ENCODE peak calls at places on chromosomes 12 and 14, in six cellular contexts. R is GM23338, M is thoracic aorta, Z is endothelial cell of umbilical vein, I is prostate gland, S is transverse colon. H is an unnamed sample. For H3K4me1 and H3K36me3, the result is how much of the 10 kb centered on the place peaks cover.

GRCh38 chr14:53295985-53296582 is 143.0 kb upstream of the DDHD1 start:
- DNase-seq in R (peak), M (no peak), Z (peak), I (no peak), S (no peak), H (peak)

GRCh38 chr14:21049263-21049662 is 7.1 kb downstream of the RNASE7 start:
- DNase-seq in R (no peak), M (no peak), Z (no peak), I (no peak), S (no peak), H (no peak)

GRCh38 chr12:104372048-104372720 is 68.6 kb downstream of the EID3 start:
- DNase-seq in R (no peak), M (no peak), Z (no peak), I (no peak), S (no peak), H (no peak)

GRCh38 chr14:55450987-55451386 is 10.6 kb upstream of the TBPL2 start:
- DNase-seq in R (no peak), M (no peak), Z (no peak), I (no peak), S (no peak), H (no peak)

GRCh38 chr14:88630565-88630964 is 67.7 kb downstream of the ZC3H14 start:
- DNase-seq in R (no peak), M (no peak), Z (peak), I (no peak), S (no peak), H (no peak)

GRCh38 chr12:124767075-124767821 is 96.4 kb downstream of the SCARB1 start:
- DNase-seq in R (peak), M (no peak), Z (peak), I (peak), S (peak), H (peak)

GRCh38 chr12:2284857-2285256 is 232.1 kb downstream of the CACNA1C start:
- DNase-seq in R (peak), M (no peak), Z (peak), I (peak), S (peak), H (peak)

GRCh38 chr12:30425445-30425844 is 270.2 kb downstream of the IPO8 start:
- DNase-seq in R (peak), M (no peak), Z (no peak), I (no peak), S (no peak), H (no peak)

GRCh38 chr14:63134801-63135200 is 69.4 kb upstream of the RHOJ start:
- DNase-seq in R (peak), M (no peak), Z (peak), I (no peak), S (no peak), H (peak)

GRCh38 chr14:33848706-33849454 is 102.0 kb downstream of the EGLN3 start:
- DNase-seq in R (peak), M (no peak), Z (peak), I (peak), S (peak), H (peak)

GRCh38 chr14:57928732-57929131 is 62.8 kb upstream of the SLC35F4 start:
- DNase-seq in R (no peak), M (no peak), Z (no peak), I (no peak), S (no peak), H (no peak)

GRCh38 chr12:93591137-93591868 is 18.8 kb downstream of the SOCS2 start:
- DNase-seq in R (peak), M (peak), Z (peak), I (peak), S (peak), H (peak)

GRCh38 chr12:2481951-2482350 is 312.8 kb upstream of the FKBP4 start:
- DNase-seq in R (no peak), M (no peak), Z (no peak), I (no peak), S (no peak), H (no peak)

GRCh38 chr12:10688042-10688441 is 14.2 kb upstream of the STYK1 start:
- DNase-seq in R (no peak), M (no peak), Z (no peak), I (no peak), S (no peak), H (no peak)

GRCh38 chr12:108634225-108634795 is 616 bp upstream of the SELPLG start:
- DNase-seq in R (no peak), M (no peak), Z (no peak), I (no peak), S (peak), H (no peak)

GRCh38 chr12:26614217-26614616 is 218.8 kb downstream of the ITPR2 start:
- DNase-seq in R (peak), M (no peak), Z (peak), I (no peak), S (peak), H (peak)

GRCh38 chr12:92547906-92548305 is 154.9 kb upstream of the PLEKHG7 start:
- DNase-seq in R (no peak), M (no peak), Z (no peak), I (no peak), S (no peak), H (no peak)

GRCh38 chr14:60161176-60162107 is 3.8 kb downstream of the DHRS7 start:
- DNase-seq in R (peak), M (no peak), Z (no peak), I (peak), S (no peak), H (peak)

GRCh38 chr12:109387425-109388166 is 39.9 kb downstream of the MYO1H start:
- DNase-seq in R (peak), M (no peak), Z (peak), I (no peak), S (no peak), H (peak)

GRCh38 chr14:61379639-61380184 is 58.3 kb downstream of the PRKCH start:
- DNase-seq in R (no peak), M (no peak), Z (no peak), I (no peak), S (no peak), H (no peak)

GRCh38 chr12:126667340-126667739 is 1599.6 kb upstream of the TMEM132C start:
- DNase-seq in R (no peak), M (no peak), Z (no peak), I (no peak), S (no peak), H (no peak)

GRCh38 chr12:41552507-41553047 is 364.5 kb downstream of the PDZRN4 start:
- DNase-seq in R (no peak), M (no peak), Z (peak), I (no peak), S (no peak), H (peak)

GRCh38 chr14:36383674-36384421 is 63.4 kb upstream of the MBIP start:
- DNase-seq in R (no peak), M (peak), Z (no peak), I (peak), S (no peak), H (peak)

GRCh38 chr14:71415404-71415690 is 508.1 kb downstream of the PCNX1 start:
- DNase-seq in R (no peak), M (no peak), Z (no peak), I (no peak), S (no peak), H (no peak)

GRCh38 chr12:162467-163307 is 51.3 kb downstream of the SLC6A12 start:
- DNase-seq in R (peak), M (no peak), Z (no peak), I (no peak), S (no peak), H (no peak)

GRCh38 chr14:77212933-77213656 is 31.5 kb downstream of the TMEM63C start:
- DNase-seq in R (peak), M (no peak), Z (no peak), I (peak), S (peak), H (peak)

GRCh38 chr14:67975429-67975828 is 155.8 kb downstream of the RAD51B start:
- DNase-seq in R (no peak), M (no peak), Z (no peak), I (no peak), S (no peak), H (no peak)

GRCh38 chr14:36105401-36105800 is 71.1 kb downstream of the PTCSC3 start:
- DNase-seq in R (peak), M (no peak), Z (no peak), I (no peak), S (no peak), H (peak)

GRCh38 chr14:105859717-105860614 is 333.6 kb downstream of the TMEM121 start:
- DNase-seq in R (no peak), M (no peak), Z (no peak), I (no peak), S (peak), H (no peak)

GRCh38 chr14:50954811-50955372 is 10.6 kb upstream of the PYGL start:
- DNase-seq in R (peak), M (no peak), Z (peak), I (no peak), S (no peak), H (peak)

GRCh38 chr12:76777765-76778216 is 13.9 kb downstream of the ZDHHC17 start:
- DNase-seq in R (peak), M (no peak), Z (no peak), I (no peak), S (no peak), H (no peak)

GRCh38 chr14:83044001-83044400 is 1510.3 kb upstream of the SEL1L start:
- DNase-seq in R (no peak), M (no peak), Z (no peak), I (no peak), S (no peak), H (no peak)

GRCh38 chr12:2958432-2959193 is 584 bp upstream of the TEAD4 start:
- DNase-seq in R (peak), M (no peak), Z (peak), I (peak), S (peak), H (peak)

GRCh38 chr12:71840226-71840847 is 778 bp downstream of the TBC1D15 start:
- DNase-seq in R (peak), M (no peak), Z (peak), I (no peak), S (no peak), H (no peak)

DNA sequence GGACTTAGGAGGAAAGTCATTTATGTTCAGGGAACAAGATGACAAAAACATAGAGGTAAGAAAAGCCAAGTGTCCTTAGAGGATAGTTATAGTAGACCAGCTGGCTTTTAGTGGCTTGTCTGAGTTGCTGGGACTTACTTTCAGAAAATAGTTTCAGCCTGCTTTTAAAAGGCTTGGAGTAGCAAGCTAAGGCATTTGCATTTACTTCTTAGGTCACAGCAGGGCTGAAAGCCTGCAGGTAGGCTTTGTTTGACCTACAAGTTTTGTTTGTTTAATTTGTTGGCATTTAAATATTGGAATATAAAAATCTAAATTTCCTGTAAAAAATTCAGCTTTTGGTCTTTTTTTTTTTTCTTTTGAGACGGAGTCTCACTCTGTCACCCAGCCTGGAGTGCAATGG is 5.1 kb downstream of the ACSS3 start:
- DNase-seq in R (peak), M (no peak), Z (no peak), I (no peak), S (no peak), H (no peak)
- H3K4me1 ChIP-seq in R (half or more), M (under half), Z (under half), I (under half), S (under half), H (under half)

GRCh38 chr12:25458047-25458552 is 95.0 kb downstream of the LMNTD1 start:
- DNase-seq in R (no peak), M (no peak), Z (peak), I (no peak), S (no peak), H (peak)
- H3K4me3 ChIP-seq in R (no peak), M (no peak), Z (no peak), I (no peak), S (no peak), H (no peak)

DNA sequence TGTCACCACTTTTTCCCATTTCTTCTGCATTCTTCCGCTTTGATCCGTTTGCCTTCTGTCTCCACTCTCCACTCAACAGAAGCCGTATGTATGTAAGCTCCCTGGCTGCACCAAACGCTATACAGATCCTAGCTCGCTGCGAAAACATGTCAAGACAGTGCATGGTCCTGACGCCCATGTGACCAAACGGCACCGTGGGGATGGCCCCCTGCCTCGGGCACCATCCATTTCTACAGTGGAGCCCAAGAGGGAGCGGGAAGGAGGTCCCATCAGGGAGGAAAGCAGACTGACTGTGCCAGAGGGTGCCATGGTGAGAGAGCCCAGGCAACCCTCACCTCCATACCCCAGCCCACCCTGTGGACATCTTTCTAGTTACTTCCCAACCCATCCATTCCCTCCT is 8.3 kb downstream of the GLI1 start:
- DNase-seq in R (no peak), M (no peak), Z (no peak), I (no peak), S (no peak), H (no peak)
- H3K36me3 ChIP-seq in R (under half), M (under half), Z (under half), I (under half), S (under half), H (under half)

GRCh38 chr12:24997496-24997895 is 48.6 kb upstream of the BCAT1 start:
- DNase-seq in R (no peak), M (no peak), Z (no peak), I (no peak), S (no peak), H (no peak)
- H3K4me1 ChIP-seq in R (under half), M (under half), Z (under half), I (under half), S (under half), H (under half)